ENCODE peak calls at places on chromosomes 5 and 9, in ten cellular contexts. R is hippocampal formation, Z is A549, I is breast epithelium, G is SW480, B is SW 1271, C is LoVo, M is ELR, D is T follicular helper cell, U is choroid plexus epithelial cell. S is an unnamed sample.
A peak's percentile ranks its signal among the peaks of the same experiment; 100 is the strongest.

GRCh38 chr9:130995399-130995941 is 13.5 kb upstream of the LAMC3 start:
- DNase-seq in U (peak; percentile 62), R (peak; percentile 31), M (peak; percentile 50), Z (peak; percentile 63), I (no peak), C (no peak), D (no peak), B (no peak), G (peak; percentile 54), S (no peak)

GRCh38 chr5:136090319-136090718 is 42.3 kb upstream of the SMAD5 start:
- DNase-seq in R (no peak), U (no peak), G (no peak), C (no peak), I (no peak), B (no peak), Z (no peak), M (no peak), D (no peak), S (no peak)

GRCh38 chr9:98220911-98221310 is 28.5 kb upstream of the CORO2A start:
- DNase-seq in C (no peak), D (no peak), B (no peak), G (no peak), R (no peak), U (no peak), I (no peak), M (no peak), Z (no peak), S (no peak)

GRCh38 chr5:9512452-9512851 is 33.4 kb downstream of the SEMA5A start:
- DNase-seq in U (peak; percentile 42), B (no peak), I (no peak), M (no peak), C (no peak), D (no peak), G (no peak), Z (no peak), R (no peak), S (no peak)

GRCh38 chr5:141121985-141122384 is 367 bp downstream of the PCDHB4 start:
- DNase-seq in D (no peak), M (no peak), I (no peak), B (no peak), C (no peak), R (no peak), G (no peak), Z (no peak), U (no peak), S (no peak)

GRCh38 chr9:95092321-95093072 is 225.0 kb downstream of the FANCC start:
- DNase-seq in Z (no peak), I (no peak), C (peak; percentile 50), B (no peak), R (no peak), G (peak; percentile 93), U (peak; percentile 96), D (no peak), M (peak; percentile 66), S (no peak)

GRCh38 chr9:137136261-137136925 is 2.6 kb upstream of the GRIN1 start:
- DNase-seq in G (no peak), R (no peak), B (no peak), U (no peak), D (no peak), I (no peak), C (no peak), M (no peak), Z (no peak), S (no peak)

GRCh38 chr9:114570742-114571141 is 16.8 kb upstream of the ATP6V1G1 start:
- DNase-seq in G (no peak), D (no peak), R (no peak), B (no peak), I (no peak), U (no peak), C (no peak), M (no peak), Z (no peak), S (no peak)

GRCh38 chr9:128885376-128885775 is 3.4 kb downstream of the LRRC8A start:
- DNase-seq in M (no peak), G (no peak), R (no peak), C (no peak), Z (no peak), B (no peak), D (no peak), U (no peak), I (no peak), S (no peak)

GRCh38 chr9:130565792-130566191 is 13.6 kb upstream of the FUBP3 start:
- DNase-seq in D (no peak), B (no peak), Z (no peak), C (no peak), M (no peak), R (no peak), I (no peak), G (no peak), U (peak; percentile 58), S (no peak)